ENCODE peak calls at places on chromosomes 3 and 15, in four cellular contexts. N, E, I and Z are unnamed samples.

GRCh38 chr3:58082047-58082446 is 73.8 kb downstream of the FLNB start:
- ATAC-seq in E (peak), N (no peak), I (no peak), Z (peak)

GRCh38 chr15:74845208-74845568 is 2.2 kb upstream of the ULK3 start:
- ATAC-seq in N (no peak), I (no peak), E (no peak), Z (no peak)

GRCh38 chr3:133979553-133979952 is 50.2 kb downstream of the SLCO2A1 start:
- ATAC-seq in N (no peak), E (no peak), I (no peak), Z (no peak)

GRCh38 chr3:125161607-125162219 is 50.8 kb downstream of the SLC12A8 start:
- ATAC-seq in N (no peak), I (no peak), E (no peak), Z (peak)

GRCh38 chr3:46375214-46375613 is 4.5 kb downstream of the CCR5 start:
- ATAC-seq in I (no peak), N (no peak), E (no peak), Z (no peak)

GRCh38 chr15:90862487-90862886 is 5.9 kb upstream of the FURIN start:
- ATAC-seq in N (no peak), E (no peak), I (no peak), Z (no peak)

GRCh38 chr3:58256511-58256910 is 18.9 kb downstream of the ABHD6 start:
- ATAC-seq in I (no peak), N (no peak), E (no peak), Z (no peak)

GRCh38 chr3:68211637-68212036 is 557.2 kb upstream of the SUCLG2 start:
- ATAC-seq in I (no peak), E (no peak), N (no peak), Z (no peak)

GRCh38 chr15:77412972-77413371 is 6.9 kb downstream of the PEAK1 start:
- ATAC-seq in I (no peak), E (no peak), N (no peak), Z (no peak)

GRCh38 chr15:75371486-75371885 is 3.1 kb upstream of the MAN2C1 start:
- ATAC-seq in I (no peak), E (no peak), N (no peak), Z (no peak)

GRCh38 chr3:20320489-20320888 is 134.5 kb upstream of the SGO1 start:
- ATAC-seq in I (no peak), N (no peak), E (no peak), Z (no peak)

GRCh38 chr3:95797081-95797480 is 1017.3 kb upstream of the EPHA6 start:
- ATAC-seq in N (no peak), E (no peak), I (no peak), Z (no peak)

GRCh38 chr3:127291611-127292010 is 3.8 kb upstream of the PRR20G start:
- ATAC-seq in E (no peak), I (no peak), N (no peak), Z (no peak)

GRCh38 chr3:56667973-56668579 is 15.0 kb downstream of the TASOR start:
- ATAC-seq in I (no peak), N (no peak), E (no peak), Z (no peak)

GRCh38 chr3:191290311-191291025 is 38.7 kb upstream of the CCDC50 start:
- ATAC-seq in N (no peak), E (no peak), I (no peak), Z (no peak)

GRCh38 chr15:50150349-50150748 is 31.3 kb upstream of the ATP8B4 start:
- ATAC-seq in N (no peak), I (no peak), E (no peak), Z (no peak)

GRCh38 chr15:32683906-32684584 is 33.8 kb upstream of the GREM1 start:
- ATAC-seq in I (no peak), E (no peak), N (no peak), Z (no peak)

GRCh38 chr3:187150599-187150998 is 11.3 kb upstream of the RPL39L start:
- ATAC-seq in I (no peak), E (peak), N (no peak), Z (no peak)

GRCh38 chr3:113117511-113118302 is 93.7 kb upstream of the BOC start:
- ATAC-seq in I (no peak), N (no peak), E (no peak), Z (peak)

DNA sequence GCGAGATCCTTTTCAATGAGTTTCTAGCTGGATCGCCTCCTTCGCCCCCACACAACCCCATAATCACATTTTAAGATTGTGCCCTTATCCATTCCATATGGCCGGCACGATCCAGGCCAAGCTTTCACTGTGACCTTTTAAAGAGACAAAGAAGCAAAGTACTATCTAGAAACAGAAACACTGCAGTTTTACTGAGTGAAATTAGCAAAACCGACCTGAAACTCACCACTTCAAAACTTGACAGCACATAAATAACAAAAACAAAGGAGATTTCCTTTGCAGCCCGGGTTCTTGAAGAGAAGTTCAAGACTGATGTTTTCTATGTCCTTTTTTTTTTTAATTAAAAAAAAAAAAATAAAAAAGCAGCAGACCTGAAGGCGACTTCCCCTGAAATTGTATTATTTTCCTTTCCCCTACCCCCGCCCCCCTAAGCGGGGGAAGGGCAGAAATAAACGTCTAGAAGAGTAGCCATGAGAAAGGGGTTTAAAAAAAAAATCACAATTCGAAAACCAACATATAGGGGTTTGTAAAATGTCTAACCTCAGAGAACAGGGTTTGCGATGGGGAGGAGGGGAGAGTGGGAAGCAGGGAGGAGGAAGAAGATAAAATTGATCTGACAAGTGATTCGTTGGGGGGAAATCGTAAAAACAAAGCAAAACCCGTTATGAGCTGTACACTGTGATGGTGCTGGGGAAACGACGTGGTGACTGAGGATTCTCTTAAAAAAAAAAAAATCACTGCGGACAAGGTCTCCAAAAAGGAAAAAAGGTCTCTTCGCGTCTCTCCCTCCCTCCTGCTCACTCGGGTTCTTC is 1.5 kb downstream of the SATB1 start:
- ATAC-seq in N (no peak), E (peak), I (no peak), Z (no peak)
- TF ChIP-seq EP300 in N (no peak), E (no peak), I (no peak), Z (no peak)

DNA sequence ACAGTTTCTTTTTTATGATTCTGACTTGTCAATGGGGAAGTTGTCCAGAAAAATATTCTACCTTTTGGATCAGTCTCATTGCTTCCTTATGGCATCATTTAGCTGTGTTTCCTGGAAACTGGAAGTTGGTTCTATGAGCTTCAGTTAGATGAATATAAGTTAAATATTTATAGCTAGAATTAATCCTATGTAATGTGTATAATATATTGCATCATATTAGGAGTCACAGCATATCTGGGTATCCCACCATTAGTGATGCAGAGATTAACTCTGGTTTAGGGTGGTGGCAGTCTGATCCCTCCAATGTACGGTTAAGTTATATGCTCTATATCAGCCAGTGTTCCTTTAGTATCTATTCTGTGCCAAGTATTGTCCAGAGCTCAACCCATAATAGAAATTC is 19.3 kb downstream of the KLHL24 start:
- ATAC-seq in N (no peak), I (no peak), E (no peak), Z (no peak)
- TF ChIP-seq CTCF in N (no peak), I (no peak), E (no peak), Z (no peak)

GRCh38 chr3:143654906-143655305 is 193.4 kb downstream of the SLC9A9 start:
- ATAC-seq in N (no peak), E (no peak), I (no peak), Z (no peak)

GRCh38 chr3:143658116-143658515 is 190.2 kb downstream of the SLC9A9 start:
- ATAC-seq in E (no peak), I (no peak), N (no peak), Z (no peak)

GRCh38 chr3:143661677-143662076 is 186.6 kb downstream of the SLC9A9 start:
- ATAC-seq in N (no peak), I (no peak), E (no peak), Z (no peak)

GRCh38 chr3:143657391-143657790 is 190.9 kb downstream of the SLC9A9 start:
- ATAC-seq in I (no peak), E (no peak), N (no peak), Z (no peak)

DNA sequence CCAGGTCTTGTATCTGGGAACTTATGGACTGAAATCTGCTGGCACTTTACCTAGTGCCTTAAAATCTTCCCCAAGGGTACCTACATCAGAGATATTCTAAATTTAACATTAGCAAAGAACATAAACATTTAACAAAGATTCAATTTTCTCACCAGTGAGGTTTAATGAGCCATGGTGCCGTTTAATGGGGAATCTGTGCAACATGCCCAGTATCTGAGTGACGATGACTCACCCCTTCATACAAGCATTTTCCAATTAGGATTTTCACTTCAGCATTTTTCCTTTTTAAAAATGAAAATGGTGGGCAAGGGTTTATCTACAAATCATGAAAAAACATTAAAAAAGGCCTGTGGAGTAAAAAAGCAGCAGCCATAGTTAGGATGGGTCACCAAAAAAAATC is 189.4 kb downstream of the SLC9A9 start:
- ATAC-seq in N (no peak), I (no peak), E (no peak), Z (no peak)
- H3K4me3 ChIP-seq in N (no peak), I (no peak), E (no peak), Z (no peak)

GRCh38 chr15:44101286-44101685 is 93.8 kb downstream of the FRMD5 start:
- ATAC-seq in N (no peak), I (no peak), E (no peak), Z (no peak)

GRCh38 chr15:44102675-44103254 is 92.3 kb downstream of the FRMD5 start:
- ATAC-seq in N (peak), I (peak), E (no peak), Z (no peak)

GRCh38 chr15:44099671-44100070 is 95.4 kb downstream of the FRMD5 start:
- ATAC-seq in E (no peak), I (no peak), N (no peak), Z (no peak)

GRCh38 chr15:44097552-44097951 is 97.5 kb downstream of the FRMD5 start:
- ATAC-seq in N (no peak), E (no peak), I (no peak), Z (no peak)

DNA sequence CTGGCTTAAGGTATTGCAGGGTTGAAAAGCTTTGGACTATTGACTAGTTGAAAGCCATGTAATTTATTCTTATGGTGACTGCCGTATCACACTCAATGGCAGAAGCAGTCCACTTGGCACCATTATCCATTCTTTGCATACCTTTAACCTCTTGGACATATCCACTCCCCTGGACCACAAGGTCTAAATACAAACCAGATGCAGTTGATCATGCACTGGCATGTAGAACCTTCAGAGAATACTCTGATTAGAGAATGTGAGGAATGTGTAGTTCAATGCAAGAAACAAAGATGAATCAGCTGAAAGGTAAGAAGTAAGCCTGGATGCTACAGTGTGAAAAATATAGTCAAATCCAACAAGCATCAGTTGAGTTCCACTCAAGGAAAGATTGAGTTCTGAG is 93.1 kb downstream of the FRMD5 start:
- ATAC-seq in N (peak), I (no peak), E (no peak), Z (no peak)
- TF ChIP-seq EP300 in N (no peak), I (no peak), E (no peak), Z (no peak)

GRCh38 chr15:101121511-101122090 is 130.2 kb downstream of the CHSY1 start:
- ATAC-seq in I (peak), E (peak), N (peak), Z (peak)
- TF ChIP-seq CTCF in I (no peak), E (peak), N (no peak), Z (peak)

GRCh38 chr15:99053380-99054024 is 45.9 kb upstream of the PGPEP1L start:
- ATAC-seq in N (no peak), I (peak), E (no peak), Z (no peak)
- H3K4me3 ChIP-seq in N (no peak), I (no peak), E (no peak), Z (no peak)

GRCh38 chr15:40313531-40314398 is 6.0 kb upstream of the PLCB2 start:
- ATAC-seq in I (no peak), N (peak), E (no peak), Z (peak)

GRCh38 chr15:40310993-40311392 is 3.3 kb upstream of the PLCB2 start:
- ATAC-seq in I (no peak), E (no peak), N (no peak), Z (no peak)

GRCh38 chr15:40310001-40310959 is 2.5 kb upstream of the PLCB2 start:
- ATAC-seq in E (peak), I (peak), N (no peak), Z (no peak)

GRCh38 chr15:40314723-40315276 is 7.1 kb upstream of the PLCB2 start:
- ATAC-seq in I (no peak), E (no peak), N (no peak), Z (no peak)

GRCh38 chr15:40312370-40313158 is 4.8 kb upstream of the PLCB2 start:
- ATAC-seq in I (no peak), N (no peak), E (no peak), Z (no peak)
- TF ChIP-seq EP300 in I (no peak), N (no peak), E (no peak), Z (no peak)

GRCh38 chr3:99843590-99844260 is 26.1 kb downstream of the CMSS1 start:
- ATAC-seq in N (peak), E (peak), I (no peak), Z (peak)
- TF ChIP-seq CTCF in N (no peak), E (no peak), I (no peak), Z (no peak)

GRCh38 chr3:120088622-120089021 is 5.6 kb downstream of the GSK3B start:
- ATAC-seq in E (no peak), I (no peak), N (no peak), Z (no peak)
- H3K4me3 ChIP-seq in E (no peak), I (no peak), N (no peak), Z (no peak)